ENCODE peak calls at places on chromosomes 1 and 21, in six cellular contexts. R, M, P, Z, U and G are unnamed samples.

GRCh38 chr21:27476696-27477095 is 509.8 kb upstream of the ADAMTS5 start:
- DNase-seq in R (no peak), M (peak), P (no peak), Z (no peak), U (no peak), G (no peak)

GRCh38 chr1:165884690-165885304 is 57.4 kb downstream of the UCK2 start:
- DNase-seq in R (no peak), M (no peak), P (no peak), Z (no peak), U (peak), G (peak)

GRCh38 chr1:8239039-8239305 is 78.9 kb upstream of the SLC45A1 start:
- DNase-seq in R (no peak), M (peak), P (no peak), Z (no peak), U (no peak), G (no peak)

GRCh38 chr21:42127164-42128125 is 56.3 kb downstream of the UMODL1 start:
- DNase-seq in R (no peak), M (no peak), P (no peak), Z (no peak), U (no peak), G (no peak)

GRCh38 chr1:9437931-9438330 is 101.3 kb upstream of the SLC25A33 start:
- DNase-seq in R (peak), M (no peak), P (peak), Z (no peak), U (no peak), G (no peak)

GRCh38 chr1:82625562-82625961 is 824.8 kb downstream of the ADGRL2 start:
- DNase-seq in R (no peak), M (no peak), P (no peak), Z (no peak), U (no peak), G (no peak)

GRCh38 chr1:217076902-217077301 is 353.7 kb upstream of the ESRRG start:
- DNase-seq in R (no peak), M (no peak), P (no peak), Z (no peak), U (no peak), G (peak)

GRCh38 chr1:13759072-13759471 is 59.1 kb downstream of the PRDM2 start:
- DNase-seq in R (no peak), M (no peak), P (no peak), Z (no peak), U (no peak), G (no peak)

GRCh38 chr1:91700771-91701493 is 185.0 kb downstream of the TGFBR3 start:
- DNase-seq in R (no peak), M (peak), P (no peak), Z (no peak), U (no peak), G (no peak)

GRCh38 chr1:41802532-41803501 is 115.9 kb downstream of the HIVEP3 start:
- DNase-seq in R (peak), M (no peak), P (no peak), Z (no peak), U (no peak), G (no peak)

GRCh38 chr1:6001992-6002576 is 9.9 kb upstream of the NPHP4 start:
- DNase-seq in R (peak), M (no peak), P (peak), Z (no peak), U (no peak), G (no peak)

GRCh38 chr1:7250176-7250575 is 464.9 kb downstream of the CAMTA1 start:
- DNase-seq in R (no peak), M (no peak), P (no peak), Z (no peak), U (no peak), G (no peak)

GRCh38 chr1:74485622-74486021 is 26.8 kb downstream of the LRRC53 start:
- DNase-seq in R (no peak), M (no peak), P (no peak), Z (no peak), U (no peak), G (no peak)

GRCh38 chr1:211606914-211607751 is 28.2 kb upstream of the SLC30A1 start:
- DNase-seq in R (peak), M (no peak), P (no peak), Z (no peak), U (no peak), G (no peak)

GRCh38 chr1:16091296-16091695 is 17.8 kb upstream of the FAM131C start:
- DNase-seq in R (no peak), M (no peak), P (no peak), Z (no peak), U (no peak), G (no peak)

GRCh38 chr1:213110349-213111300 is 59.6 kb downstream of the RPS6KC1 start:
- DNase-seq in R (no peak), M (no peak), P (no peak), Z (no peak), U (peak), G (no peak)

GRCh38 chr1:221449801-221450470 is 292.0 kb downstream of the DUSP10 start:
- DNase-seq in R (no peak), M (peak), P (no peak), Z (no peak), U (no peak), G (no peak)

GRCh38 chr1:109273570-109274288 is 9.2 kb downstream of the PSRC1 start:
- DNase-seq in R (no peak), M (no peak), P (peak), Z (no peak), U (no peak), G (no peak)

GRCh38 chr1:29245876-29246275 is 9.6 kb downstream of the PTPRU start:
- DNase-seq in R (no peak), M (peak), P (no peak), Z (no peak), U (peak), G (no peak)

GRCh38 chr1:153547560-153548551 is 1.2 kb downstream of the S100A3 start:
- DNase-seq in R (no peak), M (no peak), P (no peak), Z (peak), U (no peak), G (no peak)

GRCh38 chr1:41790351-41790750 is 128.4 kb downstream of the HIVEP3 start:
- DNase-seq in R (no peak), M (no peak), P (no peak), Z (no peak), U (no peak), G (no peak)

GRCh38 chr1:44890007-44890406 is 47.0 kb upstream of the PTCH2 start:
- DNase-seq in R (no peak), M (no peak), P (no peak), Z (peak), U (peak), G (no peak)

GRCh38 chr1:230083746-230084407 is 16.8 kb downstream of the GALNT2 start:
- DNase-seq in R (no peak), M (no peak), P (no peak), Z (no peak), U (no peak), G (no peak)

GRCh38 chr21:27564684-27565280 is 597.9 kb upstream of the ADAMTS5 start:
- DNase-seq in R (peak), M (peak), P (no peak), Z (peak), U (peak), G (peak)

GRCh38 chr1:207806531-207807394 is 54.9 kb downstream of the CD46 start:
- DNase-seq in R (peak), M (no peak), P (no peak), Z (no peak), U (no peak), G (no peak)

GRCh38 chr1:226093621-226094020 is 31.1 kb downstream of the H3-3A start:
- DNase-seq in R (no peak), M (no peak), P (peak), Z (no peak), U (no peak), G (no peak)

GRCh38 chr21:42129300-42130266 is 58.5 kb downstream of the UMODL1 start:
- DNase-seq in R (no peak), M (no peak), P (no peak), Z (no peak), U (no peak), G (no peak)

GRCh38 chr1:55214214-55214902 is 806 bp downstream of the USP24 start:
- DNase-seq in R (peak), M (no peak), P (no peak), Z (peak), U (peak), G (peak)

GRCh38 chr1:226520640-226521355 is 27.8 kb upstream of the STUM start:
- DNase-seq in R (no peak), M (no peak), P (peak), Z (peak), U (peak), G (no peak)

GRCh38 chr21:44927587-44928461 is 7.1 kb upstream of the ITGB2 start:
- DNase-seq in R (peak), M (peak), P (no peak), Z (no peak), U (no peak), G (no peak)

GRCh38 chr1:196558424-196558823 is 49.8 kb downstream of the KCNT2 start:
- DNase-seq in R (no peak), M (peak), P (no peak), Z (no peak), U (no peak), G (peak)

GRCh38 chr1:27418326-27418761 is 25.9 kb downstream of the GPR3 start:
- DNase-seq in R (peak), M (peak), P (peak), Z (peak), U (no peak), G (no peak)

GRCh38 chr1:113641396-113641795 is 117.9 kb downstream of the PHTF1 start:
- DNase-seq in R (no peak), M (no peak), P (no peak), Z (no peak), U (no peak), G (no peak)
- H3K4me3 ChIP-seq in R (no peak), M (no peak), P (no peak), Z (no peak), U (no peak), G (no peak)

GRCh38 chr1:87435484-87435883 is 106.8 kb downstream of the LMO4 start:
- DNase-seq in R (no peak), M (peak), P (no peak), Z (no peak), U (no peak), G (no peak)
- H3K4me3 ChIP-seq in R (no peak), M (no peak), P (no peak), Z (no peak), U (no peak), G (no peak)

GRCh38 chr1:93845554-93846150 is 33.4 kb downstream of the DNTTIP2 start:
- DNase-seq in R (no peak), M (peak), P (no peak), Z (no peak), U (peak), G (no peak)
- H3K4me3 ChIP-seq in R (peak), M (peak), P (peak), Z (peak), U (peak), G (peak)

DNA sequence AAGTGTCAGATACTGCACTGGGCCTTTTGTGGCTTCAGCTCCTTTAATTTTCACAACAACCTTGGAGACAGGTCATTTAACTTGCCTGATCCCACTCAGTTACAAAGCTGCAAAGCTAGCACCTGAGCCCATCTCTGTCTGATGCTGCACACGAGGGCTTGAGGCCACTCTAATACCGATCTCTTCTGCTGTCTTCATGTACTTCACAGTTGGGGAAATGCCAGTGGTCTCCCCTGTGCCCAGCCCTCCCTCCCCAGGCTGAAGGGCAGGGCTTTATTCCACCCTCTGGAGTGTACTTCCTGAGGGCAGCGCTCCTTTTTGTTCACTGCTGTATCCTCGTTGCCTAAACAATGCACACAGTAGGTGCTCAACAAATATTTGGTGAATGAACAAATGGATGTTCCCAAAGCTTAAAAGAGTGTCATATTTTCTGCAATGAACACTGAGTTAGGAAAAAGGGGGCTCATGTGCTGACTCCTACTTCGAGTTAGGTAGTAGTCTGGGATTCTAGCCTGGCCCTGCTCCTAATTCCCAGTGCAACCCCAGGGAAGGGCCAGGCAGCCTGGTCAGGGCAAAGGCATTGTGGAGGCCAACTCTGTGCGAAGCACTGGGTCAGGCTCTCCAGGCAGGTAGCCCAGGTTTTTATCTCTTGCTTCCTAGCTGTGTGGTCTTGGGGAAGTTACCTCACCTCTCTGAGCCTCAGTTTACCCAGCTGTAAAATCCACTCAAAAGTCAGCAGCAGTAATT is 1.1 kb downstream of the TMCO4 start:
- DNase-seq in R (no peak), M (no peak), P (no peak), Z (no peak), U (no peak), G (no peak)
- H3K4me3 ChIP-seq in R (peak), M (no peak), P (peak), Z (no peak), U (no peak), G (no peak)

GRCh38 chr21:37370152-37371040 is 3.8 kb downstream of the DYRK1A start:
- DNase-seq in R (no peak), M (no peak), P (no peak), Z (no peak), U (no peak), G (peak)
- H3K4me3 ChIP-seq in R (peak), M (peak), P (peak), Z (peak), U (peak), G (peak)